ENCODE peak calls at places on chromosomes 4 and X, in ten cellular contexts. One of them, this sample, is unnamed.

GRCh38 chrX:101550362-101550761 is at the start of gene ARMCX1:
- DNase-seq in anterior cingulate cortex: peak; percentile 31
- DNase-seq in foreskin fibroblast: peak; percentile 78
- DNase-seq in NCI-H1092 treated with DMSO at 0.1 percent for 48 hours: peak; percentile 23
- DNase-seq in H54: peak; percentile 44
- DNase-seq in DMS79: peak; percentile 59
- DNase-seq in foreskin melanocyte: peak; percentile 69
- DNase-seq in MG63: peak; percentile 78
- DNase-seq in dorsolateral prefrontal cortex: peak; percentile 46
- DNase-seq in ecto neural progenitor cell: peak; percentile 71
- DNase-seq in this sample: peak; percentile 3

GRCh38 chr4:186878203-186878800 is 154.6 kb upstream of the FAT1 start:
- DNase-seq in anterior cingulate cortex: no peak
- DNase-seq in foreskin fibroblast: no peak
- DNase-seq in NCI-H1092 treated with DMSO at 0.1 percent for 48 hours: no peak
- DNase-seq in H54: no peak
- DNase-seq in DMS79: no peak
- DNase-seq in foreskin melanocyte: no peak
- DNase-seq in MG63: no peak
- DNase-seq in dorsolateral prefrontal cortex: no peak
- DNase-seq in ecto neural progenitor cell: no peak
- DNase-seq in this sample: no peak

GRCh38 chr4:71713611-71714203 is 70.2 kb downstream of the GC start:
- DNase-seq in anterior cingulate cortex: no peak
- DNase-seq in foreskin fibroblast: peak; percentile 14
- DNase-seq in NCI-H1092 treated with DMSO at 0.1 percent for 48 hours: peak; percentile 58
- DNase-seq in H54: peak; percentile 0
- DNase-seq in DMS79: peak; percentile 3
- DNase-seq in foreskin melanocyte: peak; percentile 49
- DNase-seq in MG63: no peak
- DNase-seq in dorsolateral prefrontal cortex: no peak
- DNase-seq in ecto neural progenitor cell: no peak
- DNase-seq in this sample: no peak

GRCh38 chr4:41296995-41297394 is 40.3 kb downstream of the UCHL1 start:
- DNase-seq in anterior cingulate cortex: no peak
- DNase-seq in foreskin fibroblast: peak; percentile 6
- DNase-seq in NCI-H1092 treated with DMSO at 0.1 percent for 48 hours: no peak
- DNase-seq in H54: no peak
- DNase-seq in DMS79: no peak
- DNase-seq in foreskin melanocyte: no peak
- DNase-seq in MG63: no peak
- DNase-seq in dorsolateral prefrontal cortex: no peak
- DNase-seq in ecto neural progenitor cell: no peak
- DNase-seq in this sample: no peak

GRCh38 chrX:103415528-103415927 is 39.2 kb downstream of the BEX3 start:
- DNase-seq in anterior cingulate cortex: no peak
- DNase-seq in foreskin fibroblast: no peak
- DNase-seq in NCI-H1092 treated with DMSO at 0.1 percent for 48 hours: no peak
- DNase-seq in H54: no peak
- DNase-seq in DMS79: no peak
- DNase-seq in foreskin melanocyte: no peak
- DNase-seq in MG63: no peak
- DNase-seq in dorsolateral prefrontal cortex: no peak
- DNase-seq in ecto neural progenitor cell: no peak
- DNase-seq in this sample: no peak

GRCh38 chr4:68869274-68869773 is 53.5 kb downstream of the UGT2B10 start:
- DNase-seq in anterior cingulate cortex: no peak
- DNase-seq in foreskin fibroblast: no peak
- DNase-seq in NCI-H1092 treated with DMSO at 0.1 percent for 48 hours: no peak
- DNase-seq in H54: no peak
- DNase-seq in DMS79: no peak
- DNase-seq in foreskin melanocyte: no peak
- DNase-seq in MG63: no peak
- DNase-seq in dorsolateral prefrontal cortex: no peak
- DNase-seq in ecto neural progenitor cell: no peak
- DNase-seq in this sample: no peak

GRCh38 chr4:150130953-150131352 is 52.7 kb downstream of the DCLK2 start:
- DNase-seq in anterior cingulate cortex: no peak
- DNase-seq in foreskin fibroblast: peak; percentile 81
- DNase-seq in NCI-H1092 treated with DMSO at 0.1 percent for 48 hours: no peak
- DNase-seq in H54: no peak
- DNase-seq in DMS79: no peak
- DNase-seq in foreskin melanocyte: no peak
- DNase-seq in MG63: peak; percentile 79
- DNase-seq in dorsolateral prefrontal cortex: no peak
- DNase-seq in ecto neural progenitor cell: no peak
- DNase-seq in this sample: no peak

GRCh38 chrX:31099536-31100090 is 27.8 kb upstream of the FTHL17 start:
- DNase-seq in anterior cingulate cortex: no peak
- DNase-seq in foreskin fibroblast: no peak
- DNase-seq in NCI-H1092 treated with DMSO at 0.1 percent for 48 hours: no peak
- DNase-seq in H54: no peak
- DNase-seq in DMS79: no peak
- DNase-seq in foreskin melanocyte: no peak
- DNase-seq in MG63: no peak
- DNase-seq in dorsolateral prefrontal cortex: no peak
- DNase-seq in ecto neural progenitor cell: no peak
- DNase-seq in this sample: no peak

GRCh38 chrX:10477525-10477924 is 142.9 kb downstream of the MID1 start:
- DNase-seq in anterior cingulate cortex: no peak
- DNase-seq in foreskin fibroblast: no peak
- DNase-seq in NCI-H1092 treated with DMSO at 0.1 percent for 48 hours: no peak
- DNase-seq in H54: no peak
- DNase-seq in DMS79: no peak
- DNase-seq in foreskin melanocyte: no peak
- DNase-seq in MG63: no peak
- DNase-seq in dorsolateral prefrontal cortex: no peak
- DNase-seq in ecto neural progenitor cell: no peak
- DNase-seq in this sample: no peak

GRCh38 chrX:13487731-13488505 is 81.5 kb upstream of the EGFL6 start:
- DNase-seq in anterior cingulate cortex: no peak
- DNase-seq in foreskin fibroblast: peak; percentile 83
- DNase-seq in NCI-H1092 treated with DMSO at 0.1 percent for 48 hours: peak; percentile 73
- DNase-seq in H54: no peak
- DNase-seq in DMS79: no peak
- DNase-seq in foreskin melanocyte: peak; percentile 38
- DNase-seq in MG63: peak; percentile 37
- DNase-seq in dorsolateral prefrontal cortex: no peak
- DNase-seq in ecto neural progenitor cell: peak; percentile 59
- DNase-seq in this sample: peak; percentile 0

This sample was measured in substantia nigra.